ENCODE peak calls at places on chromosomes 4 and X, in seven cellular contexts. O is GM12878, F is SK-N-SH, L is HCT116, Y is H1, U is HepG2, C is K562. E is an unnamed sample.

GRCh38 chr4:2472187-2472586 is 3.3 kb downstream of the RNF4 start:
- DNase-seq in O (no peak), F (no peak), L (no peak), Y (no peak), U (no peak), C (no peak), E (no peak)

GRCh38 chr4:93646225-93646930 is 182.2 kb upstream of the ATOH1 start:
- DNase-seq in O (no peak), F (no peak), L (no peak), Y (no peak), U (no peak), C (no peak), E (no peak)

GRCh38 chrX:3256868-3257267 is 89.6 kb downstream of the MXRA5 start:
- DNase-seq in O (no peak), F (no peak), L (no peak), Y (no peak), U (no peak), C (no peak), E (no peak)

GRCh38 chr4:79597266-79597665 is 189.2 kb upstream of the GK2 start:
- DNase-seq in O (no peak), F (no peak), L (no peak), Y (no peak), U (no peak), C (no peak), E (no peak)

GRCh38 chr4:111652206-111652605 is 493.0 kb upstream of the FAM241A start:
- DNase-seq in O (no peak), F (no peak), L (no peak), Y (no peak), U (no peak), C (no peak), E (no peak)

GRCh38 chr4:2350982-2351381 is 67.5 kb downstream of the ZFYVE28 start:
- DNase-seq in O (no peak), F (no peak), L (no peak), Y (no peak), U (no peak), C (no peak), E (no peak)

GRCh38 chrX:154074199-154074598 is 23.3 kb downstream of the MECP2 start:
- DNase-seq in O (no peak), F (no peak), L (no peak), Y (no peak), U (peak), C (no peak), E (no peak)

GRCh38 chr4:78517050-78517652 is 34.4 kb upstream of the ANXA3 start:
- DNase-seq in O (no peak), F (peak), L (no peak), Y (no peak), U (peak), C (no peak), E (peak)

GRCh38 chrX:154505726-154506125 is 10.3 kb downstream of the FAM3A start:
- DNase-seq in O (no peak), F (no peak), L (no peak), Y (no peak), U (no peak), C (no peak), E (no peak)

GRCh38 chr4:24855741-24856140 is 57.1 kb downstream of the CCDC149 start:
- DNase-seq in O (no peak), F (no peak), L (no peak), Y (no peak), U (no peak), C (no peak), E (no peak)

GRCh38 chr4:125072269-125072668 is 242.5 kb upstream of the FAT4 start:
- DNase-seq in O (no peak), F (no peak), L (no peak), Y (no peak), U (no peak), C (no peak), E (no peak)

GRCh38 chr4:78662661-78663060 is 111.1 kb downstream of the ANXA3 start:
- DNase-seq in O (no peak), F (no peak), L (no peak), Y (no peak), U (no peak), C (no peak), E (no peak)

GRCh38 chrX:42686706-42687105 is 91.3 kb downstream of the PPP1R2C start:
- DNase-seq in O (no peak), F (no peak), L (no peak), Y (no peak), U (no peak), C (no peak), E (no peak)

GRCh38 chr4:153267013-153267412 is 62.8 kb downstream of the TRIM2 start:
- DNase-seq in O (no peak), F (no peak), L (no peak), Y (no peak), U (no peak), C (no peak), E (no peak)

GRCh38 chrX:37926700-37927099 is 79.3 kb upstream of the DYNLT3 start:
- DNase-seq in O (peak), F (peak), L (no peak), Y (no peak), U (peak), C (peak), E (peak)
- TF ChIP-seq JUND in O (no peak), F (no peak), L (no peak), Y (no peak), U (no peak), C (no peak), E (no peak)

GRCh38 chr4:101271516-101271915 is 75.8 kb downstream of the PPP3CA start:
- DNase-seq in O (no peak), F (no peak), L (no peak), Y (no peak), U (peak), C (no peak), E (no peak)
- TF ChIP-seq JUND in O (no peak), F (no peak), L (no peak), Y (no peak), U (no peak), C (no peak), E (no peak)

DNA sequence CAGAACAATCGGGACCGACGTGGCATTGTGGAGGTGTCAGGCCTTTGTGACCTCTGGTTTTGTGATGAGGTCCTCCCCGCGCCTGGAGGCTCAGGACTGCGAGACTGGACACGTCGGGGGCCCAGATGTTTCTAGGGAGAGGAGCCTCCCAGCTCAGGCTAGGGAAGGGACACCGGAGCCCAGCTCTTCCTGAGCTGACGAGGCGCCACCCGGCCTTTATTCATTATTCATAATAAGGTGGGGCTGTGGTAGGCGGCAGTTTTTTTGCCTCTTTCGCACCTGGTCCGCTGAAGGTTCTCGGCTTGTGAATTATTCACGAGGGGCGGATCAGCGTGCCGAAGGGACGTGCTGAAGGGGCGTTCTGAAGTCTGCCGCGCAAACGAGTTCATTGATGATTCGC is 2.3 kb upstream of the UBA1 start:
- DNase-seq in O (no peak), F (no peak), L (peak), Y (no peak), U (no peak), C (no peak), E (no peak)
- TF ChIP-seq JUND in O (no peak), F (no peak), L (no peak), Y (no peak), U (no peak), C (no peak), E (no peak)

GRCh38 chr4:74997942-74998341 is 65.0 kb downstream of the PARM1 start:
- DNase-seq in O (no peak), F (no peak), L (no peak), Y (no peak), U (no peak), C (no peak), E (no peak)
- TF ChIP-seq JUND in O (no peak), F (no peak), L (no peak), Y (no peak), U (no peak), C (no peak), E (no peak)

DNA sequence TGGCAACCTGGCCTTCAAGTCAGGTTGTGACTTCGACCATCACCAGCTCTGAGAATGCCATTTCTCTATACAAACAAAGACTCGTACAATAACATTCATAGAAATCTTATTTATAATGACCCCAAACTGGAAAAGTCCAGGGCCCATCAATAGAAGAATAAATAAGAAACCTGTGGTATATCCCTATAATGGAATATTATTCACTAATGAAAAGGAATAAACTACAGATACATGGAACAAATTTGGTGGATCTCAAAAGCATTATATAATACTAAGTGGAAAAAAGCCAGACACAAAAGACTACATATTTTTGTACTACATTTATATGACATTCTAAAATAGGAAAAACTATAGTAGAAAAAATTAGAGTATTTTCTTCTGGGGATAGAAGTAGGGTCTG is 109.4 kb upstream of the INPP4B start:
- DNase-seq in O (no peak), F (no peak), L (no peak), Y (no peak), U (no peak), C (no peak), E (no peak)
- TF ChIP-seq JUND in O (no peak), F (no peak), L (no peak), Y (no peak), U (no peak), C (no peak), E (no peak)

GRCh38 chr4:150717952-150718351 is 136.0 kb downstream of the MAB21L2 start:
- DNase-seq in O (no peak), F (no peak), L (no peak), Y (no peak), U (no peak), C (no peak), E (no peak)

GRCh38 chr4:150725957-150726523 is 144.1 kb downstream of the MAB21L2 start:
- DNase-seq in O (no peak), F (no peak), L (no peak), Y (no peak), U (no peak), C (no peak), E (no peak)

GRCh38 chr4:150720973-150721518 is 139.1 kb downstream of the MAB21L2 start:
- DNase-seq in O (no peak), F (no peak), L (no peak), Y (no peak), U (no peak), C (no peak), E (no peak)

GRCh38 chr4:150723727-150724411 is 141.9 kb downstream of the MAB21L2 start:
- DNase-seq in O (no peak), F (no peak), L (no peak), Y (no peak), U (no peak), C (no peak), E (no peak)

GRCh38 chr4:150722908-150723362 is 141.0 kb downstream of the MAB21L2 start:
- DNase-seq in O (no peak), F (no peak), L (no peak), Y (no peak), U (no peak), C (no peak), E (peak)
- TF ChIP-seq JUND in O (no peak), F (no peak), L (no peak), Y (no peak), U (no peak), C (no peak), E (no peak)